ENCODE peak calls at places on chromosome 15, in four cellular contexts. D, T, E and L are unnamed samples.

GRCh38 chr15:58465070-58465469 is 33.3 kb downstream of the LIPC start:
- DNase-seq in E (no peak), T (no peak), D (no peak), L (no peak)

GRCh38 chr15:84611631-84612030 is 10.8 kb downstream of the ZSCAN2 start:
- DNase-seq in T (peak), E (no peak), D (no peak), L (no peak)

GRCh38 chr15:78394981-78395619 is 42.9 kb upstream of the IREB2 start:
- DNase-seq in E (no peak), D (no peak), T (no peak), L (peak)

GRCh38 chr15:100192092-100192695 is 149.6 kb downstream of the ADAMTS17 start:
- DNase-seq in T (no peak), D (no peak), E (no peak), L (no peak)

GRCh38 chr15:38768970-38769369 is 204.4 kb upstream of the RASGRP1 start:
- DNase-seq in T (peak), E (no peak), D (no peak), L (peak)

GRCh38 chr15:92733934-92734521 is 78.5 kb upstream of the FAM174B start:
- DNase-seq in T (peak), E (no peak), D (peak), L (peak)

GRCh38 chr15:40929730-40930429 is 740 bp downstream of the DLL4 start:
- DNase-seq in E (no peak), T (peak), D (peak), L (peak)

GRCh38 chr15:52076889-52077781 is 35.4 kb downstream of the BCL2L10 start:
- DNase-seq in D (no peak), E (no peak), T (peak), L (no peak)

GRCh38 chr15:39692464-39693327 is 89.9 kb downstream of the FSIP1 start:
- DNase-seq in E (no peak), D (no peak), T (no peak), L (peak)

GRCh38 chr15:82146990-82147461 is 101.2 kb upstream of the MEX3B start:
- DNase-seq in E (no peak), T (peak), D (no peak), L (no peak)

GRCh38 chr15:45133561-45133920 is 3.7 kb downstream of the DUOX1 start:
- DNase-seq in D (no peak), T (no peak), E (no peak), L (no peak)